ENCODE peak calls at places on chromosome 4, in five cellular contexts. B is tibial nerve, G is A549, O is K562, K is esophagus muscularis mucosa. I is an unnamed sample.

GRCh38 chr4:102411416-102411815 is 66.1 kb upstream of the SLC39A8 start:
- DNase-seq in B (no peak), K (no peak), O (no peak), G (no peak), I (no peak)

GRCh38 chr4:8351931-8352367 is 82.4 kb downstream of the HTRA3 start:
- DNase-seq in K (no peak), G (peak; percentile 31), B (peak; percentile 38), O (no peak), I (peak; percentile 84)

GRCh38 chr4:24978291-24979072 is 52.3 kb downstream of the LGI2 start:
- DNase-seq in G (no peak), K (no peak), B (peak; percentile 43), O (no peak), I (no peak)

GRCh38 chr4:185742766-185743165 is 69.2 kb downstream of the SORBS2 start:
- DNase-seq in G (no peak), K (peak; percentile 55), B (no peak), O (no peak), I (no peak)

GRCh38 chr4:132513491-132513890 is 635.6 kb upstream of the PCDH10 start:
- DNase-seq in K (no peak), B (no peak), G (no peak), O (no peak), I (no peak)

GRCh38 chr4:106369456-106370060 is 980 bp upstream of the GIMD1 start:
- DNase-seq in B (peak; percentile 57), G (peak; percentile 74), K (no peak), O (peak; percentile 61), I (no peak)

GRCh38 chr4:151567056-151567455 is 158.1 kb downstream of the FHIP1A start:
- DNase-seq in O (no peak), K (no peak), B (no peak), G (no peak), I (no peak)

GRCh38 chr4:164138521-164138920 is 615.4 kb upstream of the SMIM31 start:
- DNase-seq in O (no peak), B (no peak), G (no peak), K (no peak), I (no peak)

GRCh38 chr4:127400736-127401346 is 231.9 kb upstream of the INTU start:
- DNase-seq in K (no peak), O (peak; percentile 53), G (peak; percentile 66), B (peak; percentile 62), I (peak; percentile 69)

GRCh38 chr4:104752337-104752736 is 257.6 kb upstream of the CXXC4 start:
- DNase-seq in B (no peak), G (no peak), K (no peak), O (no peak), I (no peak)

GRCh38 chr4:15489551-15489950 is 19.9 kb downstream of the CC2D2A start:
- DNase-seq in B (no peak), O (no peak), K (no peak), G (no peak), I (no peak)

GRCh38 chr4:15341733-15342300 is 86.0 kb upstream of the C1QTNF7 start:
- DNase-seq in B (no peak), G (no peak), K (no peak), O (no peak), I (no peak)

GRCh38 chr4:175947117-175947722 is 118.4 kb upstream of the WDR17 start:
- DNase-seq in K (no peak), B (peak; percentile 34), O (no peak), G (peak; percentile 17), I (no peak)

GRCh38 chr4:75555294-75556164 is at the start of gene ODAPH:
- DNase-seq in G (peak; percentile 22), K (no peak), B (no peak), O (peak; percentile 16), I (no peak)

GRCh38 chr4:3328814-3329663 is 36.2 kb downstream of the RGS12 start:
- DNase-seq in G (no peak), O (no peak), B (no peak), K (peak; percentile 75), I (no peak)

DNA sequence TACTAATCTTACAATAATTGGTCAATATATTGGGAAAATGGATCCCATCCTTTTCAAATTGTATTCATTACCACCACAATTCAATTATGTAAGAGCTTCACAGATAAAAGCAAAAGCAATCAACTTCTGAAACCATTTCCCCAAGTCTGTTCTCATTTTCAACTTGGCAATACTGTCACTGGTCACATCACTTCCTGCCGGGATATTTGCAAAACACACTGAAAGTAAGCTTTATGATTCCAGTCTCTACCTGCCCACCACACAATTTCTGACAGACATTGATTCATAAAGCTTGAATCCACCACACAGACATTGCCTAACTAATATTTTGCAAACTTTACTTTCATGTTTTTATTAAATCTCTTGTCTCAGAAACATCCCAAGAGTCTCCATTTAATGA is 53.6 kb downstream of the LIN54 start:
- DNase-seq in B (no peak), K (no peak), O (no peak), G (no peak), I (no peak)
- H3K27ac ChIP-seq in B (no peak overlapping the region), K (no peak overlapping the region), O (no peak overlapping the region), G (no peak overlapping the region), I (no peak overlapping the region)

GRCh38 chr4:94452476-94453300 is 946 bp downstream of the PDLIM5 start:
- DNase-seq in G (peak; percentile 76), B (peak; percentile 77), O (peak; percentile 59), K (peak; percentile 97), I (peak; percentile 83)
- TF ChIP-seq EP300 in G (no peak), B (no peak), O (no peak), K (no peak), I (no peak)

GRCh38 chr4:99024481-99025275 is 29.2 kb downstream of the METAP1 start:
- DNase-seq in G (peak; percentile 11), K (no peak), O (no peak), B (no peak), I (no peak)
- H3K4me3 ChIP-seq in G (no peak overlapping the region), K (no peak overlapping the region), O (no peak overlapping the region), B (no peak overlapping the region), I (no peak overlapping the region)

GRCh38 chr4:173403051-173403450 is 4.1 kb upstream of the SCRG1 start:
- DNase-seq in G (peak; percentile 13), O (no peak), K (no peak), B (no peak), I (no peak)
- H3K27ac ChIP-seq in G (no peak overlapping the region), O (no peak overlapping the region), K (no peak overlapping the region), B (no peak overlapping the region), I (no peak overlapping the region)

DNA sequence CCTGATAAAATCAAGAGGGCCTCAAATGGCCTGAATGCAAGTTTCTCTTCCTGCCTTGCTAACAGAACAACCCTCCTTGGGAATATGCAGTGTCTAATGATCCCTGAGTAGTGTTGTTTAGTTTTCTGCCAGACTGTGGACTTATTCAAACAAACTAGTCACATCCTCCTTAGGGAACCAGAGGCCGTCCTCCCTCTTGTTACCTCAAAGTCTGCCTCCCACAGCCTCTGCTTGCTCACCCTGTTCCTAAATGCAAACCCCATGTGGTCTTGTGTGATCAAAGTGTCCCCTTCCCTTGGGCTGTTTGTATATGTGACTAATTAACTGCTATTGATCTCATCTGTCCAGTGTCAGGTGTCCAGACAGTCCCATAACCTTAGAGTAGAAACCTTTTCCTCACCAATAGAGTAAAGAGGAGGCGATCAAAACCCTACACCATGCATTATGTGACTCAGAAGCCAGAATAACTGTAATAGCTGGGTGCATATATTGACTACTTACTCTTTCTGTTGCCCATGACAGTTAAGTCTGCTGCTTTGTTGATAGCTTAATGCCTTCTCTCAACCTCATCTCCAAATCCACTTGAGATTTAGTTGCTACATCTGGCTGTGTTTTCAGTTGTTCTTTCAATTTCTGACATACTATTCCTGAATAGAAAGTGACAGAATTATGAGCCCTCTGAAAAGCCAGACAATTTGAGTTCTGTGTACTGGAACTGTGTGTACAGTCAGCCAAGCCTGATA is 473.0 kb upstream of the NWD2 start:
- DNase-seq in G (no peak), O (no peak), K (no peak), B (no peak), I (no peak)
- TF ChIP-seq EP300 in G (no peak), O (no peak), K (no peak), B (no peak), I (no peak)

DNA sequence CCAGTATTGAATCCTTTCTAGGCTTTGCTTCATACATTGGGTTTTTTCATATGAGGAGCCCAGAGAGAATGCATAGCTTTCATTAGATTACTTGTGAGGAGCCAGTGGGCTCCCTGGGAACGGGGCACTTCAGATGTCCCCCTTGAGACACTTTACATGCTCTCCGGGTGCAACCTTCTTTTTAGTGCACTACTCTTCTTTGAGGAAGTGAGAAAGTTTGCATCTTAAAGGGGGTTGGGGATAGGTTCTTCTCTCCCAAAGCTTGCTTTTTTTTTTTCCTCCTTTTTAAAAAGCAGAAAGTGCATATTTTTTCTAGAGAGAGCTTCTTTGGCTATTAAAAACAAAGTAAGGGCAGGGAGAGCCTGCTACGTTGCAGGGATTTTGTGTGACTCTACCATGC is 4.3 kb downstream of the HADH start:
- DNase-seq in O (no peak), K (no peak), B (no peak), G (no peak), I (no peak)
- H3K4me3 ChIP-seq in O (no peak overlapping the region), K (no peak overlapping the region), B (no peak overlapping the region), G (no peak overlapping the region), I (no peak overlapping the region)

GRCh38 chr4:26191353-26191752 is 129.5 kb upstream of the RBPJ start:
- DNase-seq in K (no peak), G (peak; percentile 4), B (no peak), O (no peak), I (no peak)

GRCh38 chr4:26194764-26195163 is 126.0 kb upstream of the RBPJ start:
- DNase-seq in B (no peak), O (no peak), G (no peak), K (no peak), I (no peak)

GRCh38 chr4:26196567-26196966 is 124.2 kb upstream of the RBPJ start:
- DNase-seq in K (no peak), O (no peak), B (no peak), G (no peak), I (no peak)

GRCh38 chr4:26197018-26197779 is 123.6 kb upstream of the RBPJ start:
- DNase-seq in O (no peak), G (peak; percentile 7), K (no peak), B (no peak), I (no peak)

GRCh38 chr4:26192921-26193894 is 127.6 kb upstream of the RBPJ start:
- DNase-seq in G (no peak), O (no peak), K (no peak), B (no peak), I (no peak)
- H3K27ac ChIP-seq in G (no peak overlapping the region), O (no peak overlapping the region), K (no peak overlapping the region), B (no peak overlapping the region), I (no peak overlapping the region)

DNA sequence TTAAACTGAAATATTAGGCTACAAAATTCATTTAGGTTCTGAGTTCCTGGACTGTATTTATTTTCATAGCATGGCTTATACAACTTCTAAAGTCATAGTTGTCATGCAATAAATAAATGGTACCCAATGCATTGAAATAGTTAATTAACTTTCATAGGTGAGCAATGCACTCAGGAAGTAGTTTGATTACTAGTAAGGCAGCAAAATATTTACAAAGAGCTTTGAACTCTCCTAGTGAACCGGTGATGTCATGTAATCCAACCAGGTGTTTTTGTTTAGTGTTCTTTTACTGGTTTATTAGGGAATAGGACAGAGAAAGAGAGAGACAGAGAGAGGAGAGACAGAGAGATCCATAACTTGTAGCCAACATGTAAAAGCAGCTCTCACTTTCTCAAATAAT is 228.6 kb upstream of the CTSO start:
- DNase-seq in B (no peak), O (no peak), K (no peak), G (no peak), I (no peak)
- TF ChIP-seq EP300 in B (no peak), O (no peak), K (no peak), G (no peak), I (no peak)